ENCODE peak calls at places on chromosomes 6 and 20, in seven cellular contexts. One of them, this sample, is unnamed.

GRCh38 chr6:93975159-93975558 is 555.8 kb upstream of the EPHA7 start:
- DNase-seq in iPS-NIHi11: no peak
- DNase-seq in activated T-cell treated with anti-CD3 and anti-CD28 coated beads for 4 hours: no peak
- DNase-seq in spleen: no peak
- DNase-seq in astrocyte of the spinal cord: no peak
- DNase-seq in GM03348: no peak
- DNase-seq in NCI-H510A treated with DMSO at 0.1 percent for 48 hours: no peak
- DNase-seq in this sample: no peak

GRCh38 chr6:34068462-34069044 is 77.3 kb downstream of the GRM4 start:
- DNase-seq in spleen: no peak
- DNase-seq in GM03348: no peak
- DNase-seq in NCI-H510A treated with DMSO at 0.1 percent for 48 hours: peak
- DNase-seq in astrocyte of the spinal cord: no peak
- DNase-seq in iPS-NIHi11: no peak
- DNase-seq in activated T-cell treated with anti-CD3 and anti-CD28 coated beads for 4 hours: no peak
- DNase-seq in this sample: no peak

GRCh38 chr20:4038676-4039075 is 23.3 kb upstream of the RNF24 start:
- DNase-seq in GM03348: no peak
- DNase-seq in activated T-cell treated with anti-CD3 and anti-CD28 coated beads for 4 hours: no peak
- DNase-seq in NCI-H510A treated with DMSO at 0.1 percent for 48 hours: no peak
- DNase-seq in iPS-NIHi11: no peak
- DNase-seq in spleen: no peak
- DNase-seq in astrocyte of the spinal cord: no peak
- DNase-seq in this sample: no peak

GRCh38 chr6:148557796-148558457 is 188.9 kb upstream of the UST start:
- DNase-seq in astrocyte of the spinal cord: peak
- DNase-seq in activated T-cell treated with anti-CD3 and anti-CD28 coated beads for 4 hours: no peak
- DNase-seq in iPS-NIHi11: no peak
- DNase-seq in NCI-H510A treated with DMSO at 0.1 percent for 48 hours: no peak
- DNase-seq in GM03348: peak
- DNase-seq in spleen: no peak
- DNase-seq in this sample: no peak

GRCh38 chr6:100177956-100178355 is 183.9 kb upstream of the MCHR2 start:
- DNase-seq in GM03348: peak
- DNase-seq in NCI-H510A treated with DMSO at 0.1 percent for 48 hours: no peak
- DNase-seq in astrocyte of the spinal cord: no peak
- DNase-seq in iPS-NIHi11: no peak
- DNase-seq in activated T-cell treated with anti-CD3 and anti-CD28 coated beads for 4 hours: no peak
- DNase-seq in spleen: no peak
- DNase-seq in this sample: no peak

GRCh38 chr6:90714319-90714718 is 127.4 kb upstream of the MAP3K7 start:
- DNase-seq in NCI-H510A treated with DMSO at 0.1 percent for 48 hours: no peak
- DNase-seq in activated T-cell treated with anti-CD3 and anti-CD28 coated beads for 4 hours: no peak
- DNase-seq in spleen: no peak
- DNase-seq in astrocyte of the spinal cord: no peak
- DNase-seq in iPS-NIHi11: no peak
- DNase-seq in GM03348: no peak
- DNase-seq in this sample: no peak

GRCh38 chr6:32089082-32089828 is 19.9 kb downstream of the TNXB start:
- DNase-seq in astrocyte of the spinal cord: no peak
- DNase-seq in iPS-NIHi11: no peak
- DNase-seq in activated T-cell treated with anti-CD3 and anti-CD28 coated beads for 4 hours: no peak
- DNase-seq in spleen: no peak
- DNase-seq in NCI-H510A treated with DMSO at 0.1 percent for 48 hours: no peak
- DNase-seq in GM03348: no peak
- DNase-seq in this sample: no peak

GRCh38 chr6:53603381-53604121 is 58.6 kb upstream of the GCLC start:
- DNase-seq in NCI-H510A treated with DMSO at 0.1 percent for 48 hours: no peak
- DNase-seq in activated T-cell treated with anti-CD3 and anti-CD28 coated beads for 4 hours: no peak
- DNase-seq in GM03348: no peak
- DNase-seq in spleen: no peak
- DNase-seq in iPS-NIHi11: no peak
- DNase-seq in astrocyte of the spinal cord: peak
- DNase-seq in this sample: no peak

GRCh38 chr20:40966103-40966502 is 62.5 kb upstream of the TOP1 start:
- DNase-seq in NCI-H510A treated with DMSO at 0.1 percent for 48 hours: no peak
- DNase-seq in GM03348: no peak
- DNase-seq in activated T-cell treated with anti-CD3 and anti-CD28 coated beads for 4 hours: no peak
- DNase-seq in spleen: no peak
- DNase-seq in iPS-NIHi11: peak
- DNase-seq in astrocyte of the spinal cord: no peak
- DNase-seq in this sample: no peak

GRCh38 chr6:165227644-165228329 is 81.6 kb downstream of the C6orf118 start:
- DNase-seq in iPS-NIHi11: no peak
- DNase-seq in activated T-cell treated with anti-CD3 and anti-CD28 coated beads for 4 hours: no peak
- DNase-seq in spleen: no peak
- DNase-seq in NCI-H510A treated with DMSO at 0.1 percent for 48 hours: no peak
- DNase-seq in GM03348: peak
- DNase-seq in astrocyte of the spinal cord: peak
- DNase-seq in this sample: no peak

GRCh38 chr20:35568645-35569044 is 26.8 kb downstream of the ERGIC3 start:
- DNase-seq in iPS-NIHi11: peak
- DNase-seq in astrocyte of the spinal cord: no peak
- DNase-seq in spleen: peak
- DNase-seq in activated T-cell treated with anti-CD3 and anti-CD28 coated beads for 4 hours: no peak
- DNase-seq in GM03348: no peak
- DNase-seq in NCI-H510A treated with DMSO at 0.1 percent for 48 hours: peak
- DNase-seq in this sample: peak

GRCh38 chr20:47735412-47736400 is 49.6 kb downstream of the SULF2 start:
- DNase-seq in activated T-cell treated with anti-CD3 and anti-CD28 coated beads for 4 hours: no peak
- DNase-seq in NCI-H510A treated with DMSO at 0.1 percent for 48 hours: no peak
- DNase-seq in spleen: peak
- DNase-seq in iPS-NIHi11: no peak
- DNase-seq in GM03348: no peak
- DNase-seq in astrocyte of the spinal cord: no peak
- DNase-seq in this sample: no peak

GRCh38 chr6:159761135-159761872 is 541 bp upstream of the ACAT2 start:
- DNase-seq in spleen: peak
- DNase-seq in NCI-H510A treated with DMSO at 0.1 percent for 48 hours: no peak
- DNase-seq in iPS-NIHi11: peak
- DNase-seq in activated T-cell treated with anti-CD3 and anti-CD28 coated beads for 4 hours: peak
- DNase-seq in GM03348: peak
- DNase-seq in astrocyte of the spinal cord: peak
- DNase-seq in this sample: no peak

GRCh38 chr6:31663961-31664789 is 622 bp downstream of the GPANK1 start:
- DNase-seq in GM03348: peak
- DNase-seq in iPS-NIHi11: no peak
- DNase-seq in NCI-H510A treated with DMSO at 0.1 percent for 48 hours: no peak
- DNase-seq in activated T-cell treated with anti-CD3 and anti-CD28 coated beads for 4 hours: no peak
- DNase-seq in spleen: peak
- DNase-seq in astrocyte of the spinal cord: peak
- DNase-seq in this sample: no peak

GRCh38 chr20:5349448-5349847 is 32.7 kb upstream of the PROKR2 start:
- DNase-seq in activated T-cell treated with anti-CD3 and anti-CD28 coated beads for 4 hours: no peak
- DNase-seq in spleen: no peak
- DNase-seq in NCI-H510A treated with DMSO at 0.1 percent for 48 hours: no peak
- DNase-seq in astrocyte of the spinal cord: no peak
- DNase-seq in iPS-NIHi11: no peak
- DNase-seq in GM03348: no peak
- DNase-seq in this sample: no peak

GRCh38 chr6:71072508-71072907 is 115.6 kb upstream of the B3GAT2 start:
- DNase-seq in iPS-NIHi11: no peak
- DNase-seq in activated T-cell treated with anti-CD3 and anti-CD28 coated beads for 4 hours: no peak
- DNase-seq in spleen: no peak
- DNase-seq in astrocyte of the spinal cord: peak
- DNase-seq in GM03348: no peak
- DNase-seq in NCI-H510A treated with DMSO at 0.1 percent for 48 hours: no peak
- DNase-seq in this sample: no peak

GRCh38 chr6:3205913-3206312 is 21.5 kb downstream of the TUBB2B start:
- DNase-seq in spleen: no peak
- DNase-seq in iPS-NIHi11: no peak
- DNase-seq in GM03348: peak
- DNase-seq in NCI-H510A treated with DMSO at 0.1 percent for 48 hours: no peak
- DNase-seq in astrocyte of the spinal cord: peak
- DNase-seq in activated T-cell treated with anti-CD3 and anti-CD28 coated beads for 4 hours: no peak
- DNase-seq in this sample: no peak

GRCh38 chr20:44435630-44436335 is 39.9 kb upstream of the TTPAL start:
- DNase-seq in astrocyte of the spinal cord: no peak
- DNase-seq in activated T-cell treated with anti-CD3 and anti-CD28 coated beads for 4 hours: no peak
- DNase-seq in NCI-H510A treated with DMSO at 0.1 percent for 48 hours: no peak
- DNase-seq in GM03348: no peak
- DNase-seq in iPS-NIHi11: no peak
- DNase-seq in spleen: no peak
- DNase-seq in this sample: no peak

GRCh38 chr6:33983109-33983475 is 162.8 kb downstream of the GRM4 start:
- DNase-seq in iPS-NIHi11: peak
- DNase-seq in GM03348: peak
- DNase-seq in spleen: peak
- DNase-seq in NCI-H510A treated with DMSO at 0.1 percent for 48 hours: peak
- DNase-seq in astrocyte of the spinal cord: no peak
- DNase-seq in activated T-cell treated with anti-CD3 and anti-CD28 coated beads for 4 hours: no peak
- DNase-seq in this sample: no peak

GRCh38 chr20:4508773-4509172 is 212.9 kb upstream of the PRND start:
- DNase-seq in GM03348: no peak
- DNase-seq in activated T-cell treated with anti-CD3 and anti-CD28 coated beads for 4 hours: no peak
- DNase-seq in iPS-NIHi11: no peak
- DNase-seq in NCI-H510A treated with DMSO at 0.1 percent for 48 hours: no peak
- DNase-seq in spleen: no peak
- DNase-seq in astrocyte of the spinal cord: peak
- DNase-seq in this sample: peak

GRCh38 chr20:25250508-25250907 is 2.6 kb downstream of the PYGB start:
- DNase-seq in spleen: no peak
- DNase-seq in GM03348: peak
- DNase-seq in iPS-NIHi11: no peak
- DNase-seq in astrocyte of the spinal cord: peak
- DNase-seq in activated T-cell treated with anti-CD3 and anti-CD28 coated beads for 4 hours: no peak
- DNase-seq in NCI-H510A treated with DMSO at 0.1 percent for 48 hours: no peak
- DNase-seq in this sample: no peak

GRCh38 chr20:4090756-4091331 is 75.5 kb upstream of the RNF24 start:
- DNase-seq in GM03348: peak
- DNase-seq in activated T-cell treated with anti-CD3 and anti-CD28 coated beads for 4 hours: no peak
- DNase-seq in iPS-NIHi11: no peak
- DNase-seq in spleen: no peak
- DNase-seq in NCI-H510A treated with DMSO at 0.1 percent for 48 hours: no peak
- DNase-seq in astrocyte of the spinal cord: no peak
- DNase-seq in this sample: no peak

GRCh38 chr6:38080349-38080748 is 260.8 kb downstream of the ZFAND3 start:
- DNase-seq in spleen: no peak
- DNase-seq in astrocyte of the spinal cord: peak
- DNase-seq in NCI-H510A treated with DMSO at 0.1 percent for 48 hours: no peak
- DNase-seq in iPS-NIHi11: no peak
- DNase-seq in activated T-cell treated with anti-CD3 and anti-CD28 coated beads for 4 hours: no peak
- DNase-seq in GM03348: no peak
- DNase-seq in this sample: no peak

GRCh38 chr6:105045546-105045945 is 88.6 kb downstream of the LIN28B start:
- DNase-seq in GM03348: no peak
- DNase-seq in iPS-NIHi11: no peak
- DNase-seq in activated T-cell treated with anti-CD3 and anti-CD28 coated beads for 4 hours: no peak
- DNase-seq in NCI-H510A treated with DMSO at 0.1 percent for 48 hours: no peak
- DNase-seq in astrocyte of the spinal cord: peak
- DNase-seq in spleen: no peak
- DNase-seq in this sample: no peak

GRCh38 chr6:156956286-156956685 is 179.1 kb downstream of the ARID1B start:
- DNase-seq in spleen: no peak
- DNase-seq in NCI-H510A treated with DMSO at 0.1 percent for 48 hours: no peak
- DNase-seq in iPS-NIHi11: no peak
- DNase-seq in astrocyte of the spinal cord: no peak
- DNase-seq in activated T-cell treated with anti-CD3 and anti-CD28 coated beads for 4 hours: no peak
- DNase-seq in GM03348: no peak
- DNase-seq in this sample: no peak

GRCh38 chr20:11796041-11796440 is 121.7 kb upstream of the BTBD3 start:
- DNase-seq in iPS-NIHi11: no peak
- DNase-seq in astrocyte of the spinal cord: peak
- DNase-seq in NCI-H510A treated with DMSO at 0.1 percent for 48 hours: no peak
- DNase-seq in spleen: no peak
- DNase-seq in activated T-cell treated with anti-CD3 and anti-CD28 coated beads for 4 hours: no peak
- DNase-seq in GM03348: no peak
- DNase-seq in this sample: no peak

GRCh38 chr6:106247293-106247692 is 78.3 kb downstream of the ATG5 start:
- DNase-seq in astrocyte of the spinal cord: peak
- DNase-seq in NCI-H510A treated with DMSO at 0.1 percent for 48 hours: no peak
- DNase-seq in GM03348: no peak
- DNase-seq in activated T-cell treated with anti-CD3 and anti-CD28 coated beads for 4 hours: no peak
- DNase-seq in spleen: no peak
- DNase-seq in iPS-NIHi11: no peak
- DNase-seq in this sample: no peak

GRCh38 chr20:43936371-43936770 is 21.7 kb downstream of the TOX2 start:
- DNase-seq in spleen: no peak
- DNase-seq in activated T-cell treated with anti-CD3 and anti-CD28 coated beads for 4 hours: no peak
- DNase-seq in astrocyte of the spinal cord: no peak
- DNase-seq in GM03348: no peak
- DNase-seq in NCI-H510A treated with DMSO at 0.1 percent for 48 hours: peak
- DNase-seq in iPS-NIHi11: no peak
- DNase-seq in this sample: no peak

GRCh38 chr20:57844626-57845596 is 135.1 kb upstream of the PMEPA1 start:
- DNase-seq in activated T-cell treated with anti-CD3 and anti-CD28 coated beads for 4 hours: no peak
- DNase-seq in iPS-NIHi11: no peak
- DNase-seq in spleen: no peak
- DNase-seq in GM03348: no peak
- DNase-seq in NCI-H510A treated with DMSO at 0.1 percent for 48 hours: no peak
- DNase-seq in astrocyte of the spinal cord: no peak
- DNase-seq in this sample: no peak

GRCh38 chr6:154814063-154814462 is 80.8 kb downstream of the SCAF8 start:
- DNase-seq in GM03348: no peak
- DNase-seq in spleen: no peak
- DNase-seq in NCI-H510A treated with DMSO at 0.1 percent for 48 hours: no peak
- DNase-seq in activated T-cell treated with anti-CD3 and anti-CD28 coated beads for 4 hours: no peak
- DNase-seq in iPS-NIHi11: no peak
- DNase-seq in astrocyte of the spinal cord: no peak
- DNase-seq in this sample: no peak

GRCh38 chr6:167699141-167700036 is 127.3 kb upstream of the AFDN start:
- DNase-seq in activated T-cell treated with anti-CD3 and anti-CD28 coated beads for 4 hours: peak
- DNase-seq in spleen: peak
- DNase-seq in astrocyte of the spinal cord: peak
- DNase-seq in iPS-NIHi11: no peak
- DNase-seq in GM03348: no peak
- DNase-seq in NCI-H510A treated with DMSO at 0.1 percent for 48 hours: no peak
- DNase-seq in this sample: no peak

GRCh38 chr6:153150767-153151440 is 19.8 kb upstream of the RGS17 start:
- DNase-seq in GM03348: no peak
- DNase-seq in NCI-H510A treated with DMSO at 0.1 percent for 48 hours: peak
- DNase-seq in astrocyte of the spinal cord: no peak
- DNase-seq in iPS-NIHi11: no peak
- DNase-seq in activated T-cell treated with anti-CD3 and anti-CD28 coated beads for 4 hours: no peak
- DNase-seq in spleen: no peak
- DNase-seq in this sample: no peak

This sample was measured in NT2/D1.